ENCODE peak calls at places on chromosomes 13 and 19, in six cellular contexts. Z is heart right ventricle; O is CD8-positive, alpha-beta T cell; Q is GM23338; X is breast epithelium; G is fibroblast of lung. F is an unnamed sample. For H3K27me3 and H3K4me1, the result is how much of the 10 kb centered on the place peaks cover.

GRCh38 chr13:113049521-113049941 is 56.1 kb upstream of the F7 start:
- DNase-seq in Z (peak), O (no peak), Q (no peak), X (no peak), G (no peak), F (no peak)

GRCh38 chr13:107680115-107680514 is 535.2 kb downstream of the LIG4 start:
- DNase-seq in Z (no peak), O (no peak), Q (no peak), X (no peak), G (peak), F (no peak)

GRCh38 chr19:15394426-15394825 is 14.8 kb upstream of the AKAP8 start:
- DNase-seq in Z (no peak), O (no peak), Q (no peak), X (no peak), G (no peak), F (no peak)

GRCh38 chr19:4108767-4109625 is 14.9 kb downstream of the MAP2K2 start:
- DNase-seq in Z (no peak), O (peak), Q (no peak), X (no peak), G (no peak), F (no peak)

GRCh38 chr13:60326273-60326672 is 70.7 kb upstream of the TDRD3 start:
- DNase-seq in Z (no peak), O (no peak), Q (peak), X (no peak), G (no peak), F (no peak)

GRCh38 chr19:3404324-3405260 is 38.2 kb downstream of the NFIC start:
- DNase-seq in Z (peak), O (no peak), Q (peak), X (peak), G (peak), F (no peak)

GRCh38 chr13:112642061-112642460 is 47.8 kb upstream of the ATP11A start:
- DNase-seq in Z (no peak), O (no peak), Q (no peak), X (no peak), G (no peak), F (no peak)

GRCh38 chr19:13765395-13766094 is 1.2 kb downstream of the MRI1 start:
- DNase-seq in Z (no peak), O (no peak), Q (peak), X (no peak), G (no peak), F (no peak)

GRCh38 chr13:100573121-100573520 is 15.5 kb downstream of the GGACT start:
- DNase-seq in Z (peak), O (peak), Q (peak), X (peak), G (peak), F (peak)

GRCh38 chr13:28338202-28338601 is 156.7 kb downstream of the FLT1 start:
- DNase-seq in Z (no peak), O (no peak), Q (no peak), X (no peak), G (no peak), F (no peak)

GRCh38 chr13:32147976-32148375 is 116.4 kb downstream of the FRY start:
- DNase-seq in Z (no peak), O (no peak), Q (no peak), X (no peak), G (no peak), F (no peak)

GRCh38 chr13:113209336-113209879 is at the start of gene CUL4A:
- DNase-seq in Z (peak), O (peak), Q (peak), X (peak), G (peak), F (peak)

GRCh38 chr19:41263850-41264580 is at the start of gene HNRNPUL1:
- DNase-seq in Z (peak), O (peak), Q (peak), X (peak), G (peak), F (peak)
- TF ChIP-seq CTCF in Z (no peak), O (no peak), Q (peak), X (peak), G (no peak), F (peak)

GRCh38 chr19:366205-366783 is 21.7 kb upstream of the MIER2 start:
- DNase-seq in Z (no peak), O (no peak), Q (no peak), X (no peak), G (no peak), F (no peak)
- H3K27me3 ChIP-seq in Z (under half), O (under half), Q (under half), X (under half), G (under half), F (under half)

DNA sequence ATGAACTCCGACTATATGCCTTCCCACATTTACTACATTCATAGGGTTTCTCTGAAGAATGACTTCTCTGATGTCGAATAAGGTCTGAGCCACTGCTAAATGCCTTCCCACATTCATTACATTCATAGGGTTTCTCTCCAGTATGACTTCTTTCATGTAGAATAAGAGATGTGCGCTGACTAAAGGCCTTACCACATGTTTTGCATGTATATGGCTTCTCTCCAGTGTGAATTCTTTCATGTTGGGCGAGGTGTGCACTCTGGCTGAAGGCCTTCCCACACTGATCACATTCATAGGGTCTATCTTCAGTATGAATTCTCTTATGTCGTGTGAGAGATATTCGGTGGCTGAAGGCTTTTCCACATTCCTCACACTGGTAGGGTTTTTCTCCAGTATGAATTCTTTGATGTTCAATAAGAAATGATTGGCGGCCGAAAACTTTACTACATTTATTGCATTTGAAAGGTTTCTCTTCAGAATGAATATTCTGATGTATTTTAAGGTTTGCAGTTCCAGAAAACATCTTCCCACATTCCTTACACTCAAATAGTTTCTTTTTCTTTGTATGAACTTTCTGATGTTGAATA is 35.8 kb downstream of the ZNF667 start:
- DNase-seq in Z (no peak), O (no peak), Q (no peak), X (no peak), G (no peak), F (no peak)
- H3K4me1 ChIP-seq in Z (under half), O (under half), Q (under half), X (under half), G (under half), F (under half)

GRCh38 chr19:39386557-39386956 is 4.3 kb downstream of the PAF1 start:
- DNase-seq in Z (no peak), O (no peak), Q (no peak), X (no peak), G (no peak), F (no peak)
- TF ChIP-seq CTCF in Z (no peak), O (no peak), Q (no peak), X (no peak), G (no peak), F (no peak)

GRCh38 chr19:1734328-1734966 is 18.9 kb upstream of the ONECUT3 start:
- DNase-seq in Z (no peak), O (no peak), Q (no peak), X (no peak), G (no peak), F (no peak)
- H3K27me3 ChIP-seq in Z (half or more), O (under half), Q (under half), X (under half), G (under half), F (under half)